ENCODE peak calls at places on chromosomes 2 and 18, in six cellular contexts. Y, R, A, Z, U and C are unnamed samples. For H3K4me1, H3K27me3 and H3K9me3, the result is how much of the 10 kb centered on the place peaks cover.

GRCh38 chr2:38508311-38509039 is 94.3 kb downstream of the HNRNPLL start:
- DNase-seq in A (peak), Y (peak), R (peak), Z (peak), U (peak), C (peak)

GRCh38 chr2:41955641-41956040 is 92.2 kb upstream of the PKDCC start:
- DNase-seq in A (no peak), U (no peak), R (no peak), Z (no peak), Y (no peak), C (no peak)

GRCh38 chr2:168961450-168962229 is 60.5 kb downstream of the G6PC2 start:
- DNase-seq in R (peak), Z (peak), A (no peak), U (peak), Y (peak), C (peak)

GRCh38 chr2:237210763-237211162 is 125.1 kb downstream of the COPS8 start:
- DNase-seq in U (no peak), Z (no peak), R (no peak), Y (no peak), A (no peak), C (no peak)

GRCh38 chr2:23533014-23533730 is 148.2 kb downstream of the KLHL29 start:
- DNase-seq in A (no peak), Y (no peak), R (no peak), Z (no peak), U (no peak), C (no peak)

GRCh38 chr18:31774477-31774785 is 13.8 kb upstream of the SLC25A52 start:
- DNase-seq in R (no peak), Z (no peak), U (no peak), A (no peak), Y (peak), C (no peak)

GRCh38 chr2:200130762-200131166 is 175.4 kb downstream of the MAIP1 start:
- DNase-seq in A (no peak), Y (no peak), U (peak), R (no peak), Z (no peak), C (no peak)

GRCh38 chr2:198374375-198375072 is 570.1 kb downstream of the PLCL1 start:
- DNase-seq in U (peak), R (peak), A (no peak), Z (peak), Y (peak), C (no peak)

GRCh38 chr18:57859314-57859713 is 56.2 kb upstream of the ATP8B1 start:
- DNase-seq in U (peak), A (no peak), Y (no peak), Z (no peak), R (peak), C (no peak)

GRCh38 chr2:233929352-233929843 is 12.2 kb downstream of the TRPM8 start:
- DNase-seq in R (no peak), Y (no peak), A (no peak), Z (no peak), U (peak), C (no peak)

GRCh38 chr2:240230424-240230945 is 90.0 kb upstream of the OTOS start:
- DNase-seq in Z (no peak), A (no peak), R (peak), U (no peak), Y (no peak), C (no peak)

GRCh38 chr2:239673641-239674040 is 272.8 kb upstream of the HDAC4 start:
- DNase-seq in Z (no peak), A (no peak), R (no peak), Y (no peak), U (no peak), C (no peak)

GRCh38 chr2:98484652-98485452 is 40.2 kb downstream of the INPP4A start:
- DNase-seq in R (no peak), Y (no peak), U (no peak), A (no peak), Z (no peak), C (peak)

GRCh38 chr18:6521804-6522418 is 107.2 kb upstream of the L3MBTL4 start:
- DNase-seq in Z (peak), A (no peak), R (peak), Y (peak), U (peak), C (no peak)

GRCh38 chr2:191446910-191447309 is 201.7 kb downstream of the MYO1B start:
- DNase-seq in Y (no peak), A (no peak), R (no peak), Z (no peak), U (no peak), C (no peak)

GRCh38 chr2:196172976-196173375 is 1.6 kb upstream of the STK17B start:
- DNase-seq in A (no peak), Z (no peak), R (no peak), Y (no peak), U (no peak), C (no peak)

GRCh38 chr18:50107468-50107867 is 87.5 kb downstream of the MYO5B start:
- DNase-seq in A (no peak), Y (no peak), Z (no peak), R (peak), U (no peak), C (no peak)

GRCh38 chr2:177235855-177236437 is 23.4 kb downstream of the HNRNPA3 start:
- DNase-seq in Z (no peak), Y (no peak), U (no peak), A (no peak), R (no peak), C (no peak)

GRCh38 chr2:12363569-12363968 is 353.2 kb upstream of the TRIB2 start:
- DNase-seq in A (no peak), Z (no peak), U (no peak), R (no peak), Y (no peak), C (no peak)

GRCh38 chr2:101388232-101388631 is 929 bp upstream of the CREG2 start:
- DNase-seq in U (peak), A (no peak), R (no peak), Y (no peak), Z (no peak), C (no peak)

GRCh38 chr2:216974321-216975302 is 114.7 kb upstream of the TNP1 start:
- DNase-seq in A (no peak), Y (no peak), Z (no peak), U (no peak), R (peak), C (no peak)

GRCh38 chr2:29607025-29607424 is 314.4 kb downstream of the ALK start:
- DNase-seq in Z (no peak), R (no peak), A (no peak), U (no peak), Y (no peak), C (no peak)

GRCh38 chr2:136423516-136423996 is 305.6 kb upstream of the CXCR4 start:
- DNase-seq in Y (peak), U (peak), R (peak), Z (peak), A (peak), C (peak)

GRCh38 chr18:13260114-13260926 is 41.8 kb downstream of the LDLRAD4 start:
- DNase-seq in U (peak), R (no peak), Y (no peak), A (no peak), Z (peak), C (no peak)

GRCh38 chr2:191946471-191947182 is 99.7 kb upstream of the CAVIN2 start:
- DNase-seq in R (no peak), Y (no peak), Z (no peak), U (no peak), A (no peak), C (no peak)

GRCh38 chr2:238950551-238950950 is 102.7 kb downstream of the TWIST2 start:
- DNase-seq in Y (no peak), R (peak), U (no peak), Z (peak), A (peak), C (no peak)

GRCh38 chr18:63762518-63762917 is 12.7 kb upstream of the SERPINB7 start:
- DNase-seq in U (peak), R (no peak), Z (no peak), Y (no peak), A (no peak), C (no peak)

GRCh38 chr2:206217743-206218520 is 56.5 kb upstream of the ZDBF2 start:
- DNase-seq in R (no peak), Z (no peak), A (no peak), Y (no peak), U (peak), C (no peak)

GRCh38 chr2:188902906-188903305 is 71.3 kb upstream of the COL3A1 start:
- DNase-seq in A (no peak), Z (no peak), Y (no peak), R (no peak), U (peak), C (no peak)

GRCh38 chr2:26768759-26769500 is 4.8 kb downstream of the SLC35F6 start:
- DNase-seq in Y (no peak), U (peak), A (no peak), R (peak), Z (peak), C (no peak)

GRCh38 chr2:222288590-222289279 is 10.1 kb downstream of the PAX3 start:
- DNase-seq in U (no peak), Y (no peak), Z (no peak), A (no peak), R (no peak), C (no peak)

GRCh38 chr2:100744589-100744988 is 75.3 kb upstream of the NPAS2 start:
- DNase-seq in Z (no peak), A (no peak), U (peak), R (no peak), Y (no peak), C (no peak)

GRCh38 chr2:190043441-190043840 is 19.1 kb downstream of the MSTN start:
- DNase-seq in R (no peak), Z (no peak), A (no peak), U (peak), Y (no peak), C (no peak)

GRCh38 chr2:106165064-106165463 is 29.0 kb downstream of the UXS1 start:
- DNase-seq in Y (no peak), A (no peak), U (no peak), R (no peak), Z (no peak), C (no peak)

GRCh38 chr2:113173563-113174368 is at the start of gene PSD4:
- DNase-seq in U (no peak), R (peak), A (peak), Z (no peak), Y (peak), C (peak)

GRCh38 chr2:232898592-232899541 is 28.8 kb downstream of the SNORC start:
- DNase-seq in A (no peak), Y (no peak), R (no peak), U (peak), Z (no peak), C (no peak)

GRCh38 chr18:8272254-8272653 is 337.0 kb upstream of the RAB12 start:
- DNase-seq in A (no peak), Y (no peak), U (no peak), R (no peak), Z (no peak), C (no peak)

DNA sequence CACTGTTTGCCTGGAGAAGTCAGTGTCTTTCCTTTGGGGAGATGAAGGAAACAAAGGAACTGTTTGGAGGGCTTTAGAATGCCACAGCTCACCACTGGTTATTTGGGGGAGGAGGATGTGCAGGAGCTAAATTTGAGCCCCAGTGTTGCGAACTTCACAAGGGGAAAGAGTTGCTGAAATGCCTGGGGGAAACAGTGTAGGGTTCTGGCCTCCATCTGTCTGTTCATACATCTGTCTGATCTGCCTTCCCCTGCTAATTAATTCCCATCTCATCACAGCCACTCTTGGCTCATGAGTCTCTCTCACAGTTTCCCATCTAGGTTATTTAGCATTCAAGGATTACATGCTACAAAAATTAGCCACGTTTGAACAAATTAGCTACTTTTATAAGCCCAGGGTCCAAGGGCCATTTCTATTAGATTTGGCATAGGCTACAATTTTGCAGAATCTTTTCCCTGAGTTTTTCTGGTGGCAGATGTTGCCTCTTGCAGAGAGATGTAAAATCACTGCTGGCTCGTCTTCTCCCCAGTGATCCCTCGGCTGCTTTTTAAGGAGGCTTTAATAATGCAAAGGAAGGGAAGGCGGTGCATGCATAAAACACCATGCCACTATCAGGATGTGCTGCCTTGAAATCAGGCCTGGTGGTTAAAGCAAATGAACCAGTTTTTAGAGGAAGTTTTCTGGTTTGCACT is 35.1 kb downstream of the ADD2 start:
- DNase-seq in Y (no peak), Z (no peak), R (no peak), A (no peak), U (no peak), C (no peak)
- H3K4me1 ChIP-seq in Y (under half), Z (under half), R (under half), A (under half), U (under half), C (under half)

GRCh38 chr2:236166157-236166780 is 1.9 kb downstream of the GBX2 start:
- DNase-seq in R (no peak), A (no peak), Y (no peak), Z (no peak), U (peak), C (no peak)

GRCh38 chr2:236167297-236168109 is 683 bp downstream of the GBX2 start:
- DNase-seq in U (peak), A (no peak), R (no peak), Y (no peak), Z (no peak), C (no peak)

GRCh38 chr2:236165491-236166156 is 2.6 kb downstream of the GBX2 start:
- DNase-seq in U (no peak), Y (no peak), A (no peak), R (no peak), Z (no peak), C (no peak)

GRCh38 chr2:236168110-236169067 is at the start of gene GBX2:
- DNase-seq in A (peak), Y (no peak), U (peak), R (peak), Z (no peak), C (no peak)

DNA sequence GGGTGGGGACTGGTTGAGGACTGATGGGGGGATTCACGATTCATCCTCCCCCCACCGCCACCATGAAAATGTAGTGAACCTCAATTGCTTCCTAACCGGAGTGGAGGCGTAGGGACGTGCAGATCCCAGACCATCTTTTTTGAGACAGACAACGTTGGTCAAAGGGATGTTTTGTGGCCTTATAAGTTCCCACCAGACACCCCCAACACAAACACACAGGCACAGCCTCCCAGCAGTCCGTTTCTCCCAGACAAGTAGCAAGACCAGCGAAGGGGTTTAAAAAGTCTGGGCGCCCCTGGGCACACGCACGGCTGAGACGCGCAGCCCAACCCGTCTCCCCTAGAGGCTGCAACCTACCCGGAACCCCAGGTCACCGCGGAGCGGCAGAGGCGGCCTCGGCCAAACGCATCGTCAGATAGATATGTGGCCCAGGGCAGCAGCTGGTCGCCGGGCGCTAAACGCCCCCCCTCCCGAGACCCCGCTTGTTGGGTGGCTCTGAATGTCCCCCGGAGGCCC is 1.3 kb downstream of the GBX2 start:
- DNase-seq in Z (no peak), U (no peak), Y (no peak), A (peak), R (no peak), C (no peak)
- H3K27me3 ChIP-seq in Z (half or more), U (half or more), Y (half or more), A (half or more), R (half or more), C (under half)

GRCh38 chr18:4557502-4557901 is 102.4 kb upstream of the DLGAP1 start:
- DNase-seq in Z (no peak), U (no peak), Y (no peak), R (no peak), A (no peak), C (no peak)
- H3K9me3 ChIP-seq in Z (under half), U (under half), Y (under half), R (under half), A (under half), C (under half)

DNA sequence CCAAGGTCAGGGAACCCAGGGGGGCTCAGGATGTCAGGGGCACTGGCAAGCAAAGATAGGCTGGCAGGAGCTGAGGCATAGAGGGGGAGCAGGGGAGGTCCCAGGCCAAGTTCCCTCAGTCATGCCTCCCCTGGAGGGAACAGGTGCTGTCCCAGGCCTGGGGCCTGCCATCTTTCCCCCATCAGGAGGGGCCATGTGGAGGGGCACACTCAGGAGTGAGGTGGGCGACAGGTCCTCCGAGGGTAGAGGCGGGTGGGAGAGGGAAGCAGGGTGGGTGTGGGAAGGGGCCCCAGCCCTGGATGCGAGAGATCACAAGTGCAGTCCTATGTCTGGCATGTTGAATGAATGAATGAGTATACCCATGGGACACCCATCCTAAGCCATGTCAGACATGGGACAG is 127.7 kb upstream of the GLI2 start:
- DNase-seq in Z (no peak), Y (no peak), A (no peak), R (no peak), U (no peak), C (no peak)
- H3K4me1 ChIP-seq in Z (under half), Y (under half), A (under half), R (under half), U (under half), C (under half)

DNA sequence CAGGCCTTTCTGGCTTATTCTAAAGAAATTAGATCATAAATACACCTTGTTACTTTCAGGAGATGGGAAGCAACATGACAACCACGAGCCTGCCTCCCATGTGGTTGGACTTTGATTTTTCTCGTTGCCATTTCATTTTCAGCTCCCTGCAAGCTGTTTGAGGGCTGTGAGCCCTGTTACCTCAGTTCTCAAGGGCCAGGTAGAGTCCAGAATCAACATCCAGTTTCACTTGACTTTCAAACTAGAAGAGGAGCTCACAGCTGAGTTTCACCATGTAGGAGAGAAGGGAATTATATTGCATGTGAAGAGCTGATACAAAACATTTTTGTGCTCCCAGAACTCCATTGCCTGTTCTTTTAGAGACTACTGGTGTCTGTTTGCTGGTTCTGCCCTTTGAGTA is 159.7 kb upstream of the BCL2L11 start:
- DNase-seq in Y (no peak), Z (no peak), R (no peak), U (no peak), A (no peak), C (no peak)
- H3K27me3 ChIP-seq in Y (under half), Z (under half), R (under half), U (under half), A (under half), C (under half)

GRCh38 chr18:4060427-4061281 is 394.5 kb downstream of the DLGAP1 start:
- DNase-seq in Y (no peak), A (no peak), R (no peak), U (no peak), Z (no peak), C (no peak)
- H3K9me3 ChIP-seq in Y (under half), A (under half), R (under half), U (under half), Z (under half), C (under half)